ENCODE peak calls at places on chromosomes 4 and X, in seven cellular contexts. K is iPS DF 6.9; H is epithelial cell of esophagus; P is psoas muscle; Q is brain microvascular endothelial cell; N is astrocyte; E is naive thymus-derived CD4-positive, alpha-beta T cell. W is an unnamed sample.

GRCh38 chrX:9786839-9787635 is 808 bp downstream of the SHROOM2 start:
- DNase-seq in K (no peak), H (peak), P (no peak), Q (no peak), N (no peak), E (no peak), W (no peak)

GRCh38 chr4:120897981-120898719 is 24.4 kb downstream of the PRDM5 start:
- DNase-seq in K (no peak), H (no peak), P (no peak), Q (no peak), N (no peak), E (no peak), W (no peak)

GRCh38 chr4:2340272-2341061 is 78.0 kb downstream of the ZFYVE28 start:
- DNase-seq in K (no peak), H (no peak), P (no peak), Q (no peak), N (no peak), E (no peak), W (no peak)

GRCh38 chr4:2266181-2266580 is 4.3 kb upstream of the MXD4 start:
- DNase-seq in K (no peak), H (no peak), P (peak), Q (no peak), N (peak), E (no peak), W (no peak)

GRCh38 chr4:16779028-16779675 is 119.3 kb downstream of the LDB2 start:
- DNase-seq in K (no peak), H (no peak), P (no peak), Q (no peak), N (peak), E (no peak), W (no peak)

GRCh38 chr4:71663780-71664179 is 120.1 kb downstream of the GC start:
- DNase-seq in K (no peak), H (no peak), P (no peak), Q (no peak), N (no peak), E (no peak), W (no peak)

GRCh38 chr4:120724656-120725055 is 197.9 kb downstream of the PRDM5 start:
- DNase-seq in K (no peak), H (peak), P (no peak), Q (no peak), N (no peak), E (no peak), W (no peak)

GRCh38 chr4:138831943-138832342 is 183.6 kb upstream of the NOCT start:
- DNase-seq in K (no peak), H (no peak), P (no peak), Q (no peak), N (no peak), E (no peak), W (no peak)

GRCh38 chrX:574830-575229 is 55.8 kb upstream of the SHOX start:
- DNase-seq in K (no peak), H (no peak), P (no peak), Q (no peak), N (no peak), E (no peak), W (no peak)

GRCh38 chr4:183563874-183564273 is 59.0 kb downstream of the ING2 start:
- DNase-seq in K (no peak), H (peak), P (no peak), Q (no peak), N (peak), E (no peak), W (no peak)

GRCh38 chr4:94548571-94548970 is 96.8 kb downstream of the PDLIM5 start:
- DNase-seq in K (no peak), H (peak), P (no peak), Q (peak), N (peak), E (no peak), W (no peak)

GRCh38 chr4:168601899-168602298 is 105.0 kb downstream of the PALLD start:
- DNase-seq in K (no peak), H (peak), P (no peak), Q (no peak), N (no peak), E (no peak), W (no peak)

GRCh38 chr4:106530034-106530361 is 161.4 kb upstream of the GIMD1 start:
- DNase-seq in K (no peak), H (no peak), P (no peak), Q (no peak), N (no peak), E (no peak), W (no peak)

GRCh38 chr4:152408514-152409327 is 127.2 kb downstream of the FBXW7 start:
- DNase-seq in K (no peak), H (peak), P (no peak), Q (peak), N (no peak), E (no peak), W (no peak)

GRCh38 chr4:5086535-5086934 is 35.3 kb downstream of the STK32B start:
- DNase-seq in K (no peak), H (no peak), P (no peak), Q (no peak), N (no peak), E (no peak), W (no peak)

GRCh38 chr4:138609943-138610350 is 367.8 kb upstream of the SLC7A11 start:
- DNase-seq in K (no peak), H (peak), P (no peak), Q (peak), N (peak), E (no peak), W (no peak)

GRCh38 chr4:123554263-123554662 is 157.7 kb downstream of the SPRY1 start:
- DNase-seq in K (no peak), H (no peak), P (no peak), Q (no peak), N (no peak), E (no peak), W (no peak)

GRCh38 chr4:55358668-55359067 is 12.6 kb downstream of the SRD5A3 start:
- DNase-seq in K (no peak), H (peak), P (no peak), Q (peak), N (peak), E (no peak), W (no peak)

GRCh38 chr4:141702472-141703182 is 66.2 kb downstream of the IL15 start:
- DNase-seq in K (no peak), H (peak), P (peak), Q (peak), N (no peak), E (no peak), W (no peak)

GRCh38 chr4:110172972-110173371 is 25.4 kb downstream of the ELOVL6 start:
- DNase-seq in K (no peak), H (peak), P (no peak), Q (no peak), N (no peak), E (no peak), W (no peak)

GRCh38 chr4:153649572-153649991 is 34.5 kb upstream of the TLR2 start:
- DNase-seq in K (no peak), H (peak), P (no peak), Q (peak), N (peak), E (no peak), W (no peak)

GRCh38 chr4:57312296-57312695 is 202.1 kb upstream of the IGFBP7 start:
- DNase-seq in K (no peak), H (no peak), P (no peak), Q (no peak), N (no peak), E (no peak), W (no peak)

GRCh38 chr4:54095110-54095800 is 4.7 kb upstream of the GSX2 start:
- DNase-seq in K (no peak), H (no peak), P (no peak), Q (no peak), N (no peak), E (no peak), W (no peak)

GRCh38 chr4:138537739-138538138 is 295.6 kb upstream of the SLC7A11 start:
- DNase-seq in K (no peak), H (no peak), P (no peak), Q (no peak), N (no peak), E (no peak), W (no peak)

GRCh38 chr4:172892300-172892699 is 276.3 kb upstream of the GALNT7 start:
- DNase-seq in K (peak), H (peak), P (no peak), Q (peak), N (no peak), E (no peak), W (no peak)

GRCh38 chr4:150235317-150235716 is 157.1 kb downstream of the DCLK2 start:
- DNase-seq in K (no peak), H (no peak), P (no peak), Q (no peak), N (no peak), E (no peak), W (no peak)

GRCh38 chr4:142846105-142846728 is at the start of gene INPP4B:
- DNase-seq in K (peak), H (peak), P (peak), Q (peak), N (peak), E (peak), W (no peak)

GRCh38 chr4:110287130-110287529 is 88.7 kb upstream of the ELOVL6 start:
- DNase-seq in K (no peak), H (peak), P (no peak), Q (peak), N (peak), E (no peak), W (no peak)

GRCh38 chrX:75273483-75273882 is 402 bp upstream of the UPRT start:
- DNase-seq in K (no peak), H (no peak), P (no peak), Q (peak), N (no peak), E (no peak), W (no peak)

GRCh38 chrX:138858438-138858837 is 146.9 kb upstream of the FGF13 start:
- DNase-seq in K (no peak), H (peak), P (no peak), Q (no peak), N (peak), E (no peak), W (no peak)

GRCh38 chr4:13611283-13611842 is 16.2 kb downstream of the BOD1L1 start:
- DNase-seq in K (no peak), H (peak), P (no peak), Q (peak), N (peak), E (no peak), W (no peak)

GRCh38 chr4:7051905-7052304 is 8.7 kb downstream of the TADA2B start:
- DNase-seq in K (no peak), H (no peak), P (no peak), Q (no peak), N (no peak), E (no peak), W (no peak)

GRCh38 chr4:164293181-164293580 is 460.8 kb upstream of the SMIM31 start:
- DNase-seq in K (no peak), H (no peak), P (no peak), Q (no peak), N (no peak), E (no peak), W (no peak)

DNA sequence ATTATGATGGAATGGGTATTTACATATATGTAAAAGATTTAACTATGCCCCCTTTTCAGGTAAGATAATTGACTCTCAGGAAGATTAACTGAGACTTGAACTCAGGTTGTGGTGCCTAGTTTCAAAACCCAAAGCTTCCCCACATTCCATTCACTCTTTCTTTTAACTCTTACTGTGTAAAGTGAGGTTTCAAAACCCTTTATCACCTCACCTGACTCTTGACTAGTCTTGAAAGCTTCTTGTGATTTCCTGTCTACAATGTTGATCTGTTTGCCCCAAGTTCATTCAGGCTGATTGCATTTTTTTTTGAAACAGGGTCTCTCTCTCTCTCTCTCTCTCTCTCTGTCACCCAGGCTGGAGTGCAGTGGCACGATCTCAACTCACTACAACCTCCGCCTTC is 40.5 kb upstream of the RAPGEF2 start:
- DNase-seq in K (no peak), H (no peak), P (no peak), Q (no peak), N (no peak), E (no peak), W (no peak)
- H3K4me3 ChIP-seq in K (no peak), H (no peak), P (no peak), Q (no peak), N (no peak), E (no peak), W (no peak)

GRCh38 chr4:128282516-128282915 is 5.1 kb downstream of the PGRMC2 start:
- DNase-seq in K (no peak), H (no peak), P (no peak), Q (no peak), N (no peak), E (no peak), W (no peak)

GRCh38 chr4:128283071-128283470 is 4.5 kb downstream of the PGRMC2 start:
- DNase-seq in K (no peak), H (no peak), P (no peak), Q (no peak), N (no peak), E (no peak), W (no peak)

GRCh38 chr4:128285085-128286023 is 2.3 kb downstream of the PGRMC2 start:
- DNase-seq in K (no peak), H (no peak), P (no peak), Q (no peak), N (peak), E (no peak), W (no peak)

GRCh38 chr4:128286474-128287158 is 997 bp downstream of the PGRMC2 start:
- DNase-seq in K (no peak), H (peak), P (no peak), Q (no peak), N (peak), E (peak), W (no peak)

DNA sequence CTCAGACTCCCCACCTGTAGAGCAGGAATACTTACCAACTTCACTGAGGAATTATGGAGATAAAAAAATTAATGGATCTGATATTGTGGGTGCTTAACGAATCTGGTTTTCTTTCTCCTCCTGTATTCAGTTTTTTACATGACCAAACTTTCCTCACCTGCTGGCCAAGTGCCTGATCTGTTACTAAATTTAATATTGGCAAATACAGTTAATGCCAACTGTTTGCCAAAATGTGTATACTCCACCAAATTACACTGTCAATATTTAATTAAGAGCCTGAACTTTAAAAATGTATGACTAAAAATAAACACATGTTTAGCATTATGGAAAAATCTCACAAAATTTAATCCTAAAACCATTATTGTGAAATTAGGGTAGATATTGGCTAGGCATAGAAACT is 3.3 kb downstream of the PGRMC2 start:
- DNase-seq in K (no peak), H (no peak), P (no peak), Q (no peak), N (no peak), E (no peak), W (no peak)
- H3K4me3 ChIP-seq in K (no peak), H (no peak), P (peak), Q (peak), N (no peak), E (no peak), W (no peak)

DNA sequence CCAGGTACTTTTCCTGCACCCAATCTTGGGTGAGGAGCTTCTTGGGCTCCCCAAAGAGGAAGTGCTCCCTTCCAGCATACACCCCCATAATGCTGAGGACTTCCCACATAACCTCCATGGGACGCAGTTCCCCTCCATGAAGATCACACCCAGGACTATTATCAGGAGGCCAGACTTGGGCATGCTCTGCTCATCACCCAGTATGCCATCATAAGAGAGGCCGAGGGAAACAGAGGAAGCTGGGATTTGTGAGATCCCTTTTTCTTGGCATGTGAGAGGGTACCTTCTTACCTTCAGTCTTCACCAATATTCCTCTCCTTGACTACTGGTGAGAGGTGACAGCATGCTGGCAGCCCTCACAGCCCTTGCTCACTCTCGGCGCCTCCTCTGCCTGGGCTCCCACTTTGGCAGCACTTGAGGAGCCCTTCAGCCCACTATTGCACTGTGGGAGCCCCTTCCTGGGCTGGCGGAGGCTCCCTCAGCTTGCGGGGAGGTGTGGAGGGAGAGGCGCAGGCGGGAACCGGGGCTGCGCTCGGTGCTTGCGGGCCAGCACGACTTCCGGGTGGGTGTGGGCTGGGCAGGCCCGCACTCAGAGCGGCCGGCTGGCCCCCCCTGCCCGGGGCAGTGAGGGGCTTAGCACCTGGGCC is 15.7 kb upstream of the HSFX1 start:
- DNase-seq in K (no peak), H (no peak), P (no peak), Q (no peak), N (no peak), E (no peak), W (no peak)
- H3K4me3 ChIP-seq in K (no peak), H (no peak), P (no peak), Q (no peak), N (no peak), E (no peak), W (no peak)

DNA sequence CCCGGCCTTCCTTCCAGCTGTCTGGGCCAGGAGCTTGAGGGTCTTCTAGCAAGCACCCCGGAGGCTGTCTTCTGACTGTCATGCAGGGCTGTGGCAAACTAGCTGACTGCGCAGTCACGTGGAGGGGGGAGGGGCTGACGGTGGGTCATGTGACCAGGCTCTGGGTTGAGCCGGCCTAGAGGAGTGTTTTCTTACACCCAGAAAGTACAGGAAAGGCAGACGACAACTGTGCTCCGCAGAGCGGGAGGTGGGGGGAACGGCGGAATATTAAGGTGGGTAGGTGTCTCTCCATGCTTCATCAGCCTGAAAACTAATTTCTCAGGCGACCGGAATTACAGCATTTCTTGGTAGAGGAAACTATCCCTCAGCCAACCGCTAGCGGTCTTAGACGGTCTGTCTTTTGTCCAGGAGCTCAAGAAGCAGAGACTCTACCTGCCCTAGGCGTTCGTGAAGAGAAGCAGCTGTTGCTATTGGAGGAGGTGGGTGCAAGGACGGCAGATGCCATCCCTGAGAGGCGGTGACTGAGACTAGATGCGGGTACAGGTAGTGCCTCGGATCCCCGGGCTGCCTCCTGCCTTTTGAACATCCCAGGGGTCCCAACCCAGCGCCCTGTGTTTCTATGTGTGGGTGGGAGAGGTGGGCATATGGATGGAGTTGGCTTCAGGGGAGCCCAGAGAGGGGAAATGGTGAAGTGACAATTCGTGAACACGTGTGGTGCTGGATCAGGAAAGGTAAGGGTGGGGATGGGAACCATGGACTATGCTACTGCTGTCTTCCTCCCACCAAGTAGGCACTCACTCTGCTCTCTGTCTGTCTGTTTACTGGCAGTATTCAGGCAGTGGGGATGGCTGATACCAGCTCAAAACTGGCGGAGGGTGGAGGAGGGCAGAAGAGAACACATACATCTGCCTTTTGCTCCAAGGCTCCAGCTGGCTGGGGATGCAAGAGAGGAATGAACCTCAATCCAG is 8.8 kb downstream of the GPRASP1 start:
- DNase-seq in K (no peak), H (peak), P (peak), Q (peak), N (peak), E (peak), W (peak)
- H3K4me3 ChIP-seq in K (peak), H (peak), P (peak), Q (peak), N (peak), E (peak), W (peak)

DNA sequence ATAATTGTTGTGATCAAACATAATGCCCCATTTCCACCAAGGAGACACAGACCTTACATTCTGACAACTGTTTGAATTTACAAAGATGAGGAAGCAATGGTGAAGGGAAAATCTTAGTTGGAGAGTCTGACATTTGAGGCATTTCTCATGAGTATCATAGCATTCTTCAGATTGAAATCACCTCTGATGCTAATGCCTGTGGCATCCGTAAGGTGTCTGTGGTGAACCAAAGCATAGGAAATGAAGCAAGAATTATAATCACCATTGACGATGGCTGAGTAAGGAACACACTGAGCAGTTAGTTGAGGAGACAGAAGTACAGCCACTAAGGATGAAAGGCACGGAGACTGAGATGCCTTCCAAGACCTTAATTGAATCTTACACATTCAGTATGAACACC is 575.7 kb downstream of the TRIML1 start:
- DNase-seq in K (no peak), H (peak), P (no peak), Q (peak), N (peak), E (no peak), W (no peak)
- H3K4me3 ChIP-seq in K (no peak), H (no peak), P (no peak), Q (no peak), N (no peak), E (no peak), W (no peak)

GRCh38 chr4:156894234-156894633 is 77.4 kb downstream of the PDGFC start:
- DNase-seq in K (no peak), H (peak), P (no peak), Q (no peak), N (no peak), E (no peak), W (no peak)
- H3K4me3 ChIP-seq in K (no peak), H (no peak), P (no peak), Q (no peak), N (no peak), E (no peak), W (no peak)

GRCh38 chrX:7109838-7110793 is 37.4 kb upstream of the STS start:
- DNase-seq in K (no peak), H (no peak), P (no peak), Q (no peak), N (no peak), E (no peak), W (no peak)
- H3K4me3 ChIP-seq in K (no peak), H (no peak), P (no peak), Q (no peak), N (no peak), E (no peak), W (no peak)